ENCODE peak calls at places on chromosome 11, in eight cellular contexts. R is stomach; P is mucosa of descending colon; M is adipocyte; X is CD4-positive, alpha-beta memory T cell; G is GM23248; W is colonic mucosa; S is testis. U is an unnamed sample. For H3K4me1, the result is how much of the 10 kb centered on the place peaks cover.

GRCh38 chr11:36010010-36010740 is 66.3 kb downstream of the LDLRAD3 start:
- DNase-seq in R (no peak), P (no peak), M (peak), X (no peak), G (peak), W (no peak), S (no peak), U (no peak)

GRCh38 chr11:46390331-46391171 is 1.0 kb downstream of the CHRM4 start:
- DNase-seq in R (no peak), P (no peak), M (no peak), X (no peak), G (no peak), W (no peak), S (no peak), U (no peak)

GRCh38 chr11:109019342-109019936 is 354.6 kb downstream of the DDX10 start:
- DNase-seq in R (no peak), P (no peak), M (no peak), X (no peak), G (no peak), W (no peak), S (no peak), U (no peak)

GRCh38 chr11:1307163-1307870 is 2.1 kb downstream of the TOLLIP start:
- DNase-seq in R (no peak), P (peak), M (no peak), X (no peak), G (no peak), W (no peak), S (no peak), U (no peak)

GRCh38 chr11:71582309-71582895 is at the start of gene KRTAP5-11:
- DNase-seq in R (no peak), P (no peak), M (no peak), X (no peak), G (no peak), W (no peak), S (no peak), U (no peak)

GRCh38 chr11:121466063-121466794 is 13.5 kb upstream of the SORL1-AS1 start:
- DNase-seq in R (peak), P (peak), M (peak), X (no peak), G (peak), W (peak), S (peak), U (peak)

GRCh38 chr11:121754603-121755002 is 301.8 kb upstream of the SORL1-AS1 start:
- DNase-seq in R (no peak), P (no peak), M (peak), X (no peak), G (no peak), W (no peak), S (peak), U (no peak)

GRCh38 chr11:122706261-122706660 is 50.7 kb downstream of the UBASH3B start:
- DNase-seq in R (no peak), P (no peak), M (peak), X (no peak), G (peak), W (no peak), S (no peak), U (no peak)

GRCh38 chr11:113493205-113493604 is 18.0 kb upstream of the DRD2 start:
- DNase-seq in R (no peak), P (no peak), M (no peak), X (no peak), G (no peak), W (no peak), S (no peak), U (no peak)

GRCh38 chr11:132607575-132607974 is 924.7 kb downstream of the OPCML start:
- DNase-seq in R (no peak), P (no peak), M (no peak), X (no peak), G (no peak), W (no peak), S (no peak), U (no peak)

GRCh38 chr11:18319914-18320313 is 2.0 kb downstream of the HPS5 start:
- DNase-seq in R (no peak), P (no peak), M (no peak), X (no peak), G (no peak), W (no peak), S (no peak), U (no peak)

GRCh38 chr11:65041206-65042035 is at the start of gene SAC3D1:
- DNase-seq in R (peak), P (peak), M (peak), X (peak), G (peak), W (no peak), S (peak), U (no peak)

GRCh38 chr11:132448334-132448995 is 1078.0 kb downstream of the NTM start:
- DNase-seq in R (no peak), P (no peak), M (no peak), X (no peak), G (peak), W (no peak), S (no peak), U (no peak)

GRCh38 chr11:117107701-117108590 is 9.7 kb upstream of the SIK3 start:
- DNase-seq in R (no peak), P (no peak), M (peak), X (no peak), G (peak), W (no peak), S (no peak), U (no peak)

GRCh38 chr11:131696584-131697120 is 326.2 kb downstream of the NTM start:
- DNase-seq in R (no peak), P (no peak), M (no peak), X (no peak), G (no peak), W (no peak), S (no peak), U (no peak)

GRCh38 chr11:113249491-113249763 is 65.0 kb upstream of the TTC12 start:
- DNase-seq in R (no peak), P (no peak), M (no peak), X (no peak), G (peak), W (no peak), S (no peak), U (no peak)

GRCh38 chr11:106076421-106076922 is 675 bp downstream of the KBTBD3 start:
- DNase-seq in R (no peak), P (peak), M (no peak), X (no peak), G (no peak), W (peak), S (peak), U (no peak)

GRCh38 chr11:8777907-8778767 is 95.5 kb downstream of the RPL27A start:
- DNase-seq in R (no peak), P (peak), M (no peak), X (no peak), G (peak), W (no peak), S (peak), U (peak)

GRCh38 chr11:10304495-10305261 is at the start of gene ADM:
- DNase-seq in R (peak), P (peak), M (peak), X (peak), G (peak), W (peak), S (peak), U (peak)

GRCh38 chr11:72634472-72635095 is 39.6 kb downstream of the PDE2A start:
- DNase-seq in R (no peak), P (no peak), M (no peak), X (no peak), G (no peak), W (no peak), S (peak), U (no peak)
- H3K4me1 ChIP-seq in R (half or more), P (under half), M (under half), X (under half), G (under half), W (under half), S (under half), U (under half)

DNA sequence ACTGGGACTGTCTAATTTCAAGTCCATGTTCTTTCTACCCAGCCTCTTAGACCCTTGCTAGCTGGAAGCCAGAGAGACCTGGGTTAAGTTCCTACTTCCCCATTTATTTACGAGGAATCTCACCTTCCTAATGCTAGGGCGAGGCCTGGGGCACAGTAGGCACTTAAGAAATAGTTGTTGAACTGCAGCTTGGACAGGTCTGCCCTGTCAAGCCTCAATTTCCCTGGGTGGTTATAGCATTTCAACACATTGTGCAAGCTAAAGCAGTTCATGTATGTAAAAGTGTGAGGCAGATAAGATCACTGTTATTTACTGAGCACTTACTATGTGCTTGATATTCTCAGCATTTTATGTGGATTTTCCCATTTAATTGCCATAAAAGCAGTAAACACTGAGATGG is 12.1 kb downstream of the NAV2 start:
- DNase-seq in R (no peak), P (no peak), M (no peak), X (no peak), G (no peak), W (no peak), S (no peak), U (no peak)
- H3K4me1 ChIP-seq in R (half or more), P (under half), M (half or more), X (under half), G (under half), W (under half), S (under half), U (half or more)

GRCh38 chr11:44527476-44527875 is 38.0 kb upstream of the CD82 start:
- DNase-seq in R (no peak), P (no peak), M (no peak), X (no peak), G (peak), W (no peak), S (no peak), U (no peak)
- H3K4me1 ChIP-seq in R (under half), P (under half), M (under half), X (under half), G (under half), W (under half), S (under half), U (under half)

DNA sequence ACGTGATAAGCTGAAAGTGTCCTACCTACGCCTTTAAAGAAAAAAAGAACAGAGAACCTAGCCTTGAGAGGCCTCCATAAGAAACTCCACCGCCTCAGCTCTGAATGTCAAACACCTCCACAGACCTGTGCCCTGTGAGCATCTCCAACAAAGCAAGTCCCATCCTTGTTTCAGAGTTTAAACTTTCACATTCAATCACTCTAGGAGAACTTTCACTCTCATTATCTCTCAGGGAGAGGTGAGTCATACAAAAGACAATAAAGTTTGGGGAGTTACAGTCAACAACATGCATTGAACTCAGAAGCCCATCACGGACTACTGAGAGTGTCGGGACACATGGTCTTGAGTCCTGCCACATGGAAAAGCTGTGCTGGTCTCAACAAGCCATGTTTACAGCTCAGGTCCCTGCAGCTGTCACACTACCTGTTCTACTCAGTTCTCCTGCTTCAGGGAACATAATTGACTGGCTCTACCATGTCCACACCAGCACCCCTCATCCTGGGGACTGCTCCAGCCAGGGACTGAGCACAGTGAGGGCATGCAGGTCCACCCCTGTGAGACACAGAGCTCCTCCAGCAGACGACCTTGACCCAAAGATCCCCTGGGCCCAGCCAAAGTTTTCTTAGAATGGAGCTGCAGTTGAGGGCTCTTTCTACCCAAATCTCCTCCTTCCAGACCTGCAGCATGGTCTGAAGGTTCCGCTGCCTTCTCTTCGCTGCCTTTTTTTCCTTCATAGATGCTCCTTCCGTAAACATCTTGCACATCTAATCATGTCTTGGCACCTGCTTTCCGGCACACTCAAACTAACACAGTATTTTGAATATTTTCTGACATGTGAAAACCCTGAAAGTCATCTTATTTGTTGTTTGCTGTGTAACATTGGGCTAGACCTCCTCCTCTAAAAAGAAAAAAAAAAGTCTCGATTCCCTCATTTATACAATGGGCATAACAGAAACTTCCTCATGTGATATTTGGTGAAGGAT is 114.9 kb downstream of the ETS1 start:
- DNase-seq in R (no peak), P (no peak), M (no peak), X (peak), G (peak), W (no peak), S (no peak), U (no peak)
- H3K4me1 ChIP-seq in R (half or more), P (under half), M (half or more), X (half or more), G (half or more), W (under half), S (under half), U (half or more)

GRCh38 chr11:75507571-75507970 is 18.2 kb downstream of the GDPD5 start:
- DNase-seq in R (no peak), P (no peak), M (no peak), X (no peak), G (no peak), W (no peak), S (no peak), U (no peak)
- H3K4me1 ChIP-seq in R (under half), P (under half), M (under half), X (half or more), G (under half), W (under half), S (under half), U (under half)

U was measured in thoracic aorta.